ENCODE peak calls at places on chromosomes 3 and 15, in eight cellular contexts. S is right lobe of liver, O is neural progenitor cell, L is A549, D is ovary, W is colonic mucosa, G is cardiac muscle cell, A is spleen. V is an unnamed sample.

GRCh38 chr3:37349640-37350039 is 175.3 kb upstream of the LRRFIP2 start:
- DNase-seq in S (no peak), G (no peak), W (no peak), L (no peak), D (no peak), O (no peak), A (no peak), V (no peak)

GRCh38 chr3:113148307-113148703 is 63.1 kb upstream of the BOC start:
- DNase-seq in L (no peak), A (no peak), G (no peak), D (peak; percentile 50), O (no peak), W (peak; percentile 47), S (no peak), V (peak; percentile 43)

GRCh38 chr3:161557751-161558150 is 61.1 kb downstream of the OTOL1 start:
- DNase-seq in W (no peak), L (no peak), A (no peak), O (no peak), G (no peak), D (no peak), S (no peak), V (no peak)

GRCh38 chr3:31165399-31165860 is 271.0 kb upstream of the GADL1 start:
- DNase-seq in O (peak; percentile 14), L (no peak), D (no peak), W (no peak), S (no peak), G (peak; percentile 59), A (no peak), V (no peak)

GRCh38 chr15:50261979-50262378 is 3.5 kb downstream of the HDC start:
- DNase-seq in O (no peak), A (no peak), G (no peak), D (no peak), W (no peak), S (no peak), L (no peak), V (no peak)

GRCh38 chr3:101995371-101996046 is 146.2 kb downstream of the NFKBIZ start:
- DNase-seq in O (no peak), A (no peak), W (no peak), L (no peak), S (no peak), D (no peak), G (peak; percentile 64), V (no peak)

GRCh38 chr3:44803298-44803697 is 41.7 kb downstream of the KIF15 start:
- DNase-seq in D (no peak), A (no peak), G (no peak), S (no peak), L (no peak), W (no peak), O (no peak), V (no peak)

GRCh38 chr3:172279191-172279640 is 169.0 kb downstream of the GHSR start:
- DNase-seq in G (no peak), O (peak; percentile 7), D (no peak), W (no peak), L (no peak), S (no peak), A (no peak), V (no peak)

GRCh38 chr15:68408526-68408925 is 23.4 kb downstream of the ITGA11 start:
- DNase-seq in O (no peak), G (no peak), A (peak; percentile 29), L (no peak), S (no peak), D (peak; percentile 17), W (peak; percentile 5), V (no peak)

GRCh38 chr15:87354661-87355410 is 901.7 kb downstream of the NTRK3 start:
- DNase-seq in S (no peak), L (no peak), D (no peak), A (no peak), W (no peak), O (no peak), G (peak; percentile 53), V (no peak)

GRCh38 chr3:52454235-52454937 is 545 bp upstream of the TNNC1 start:
- DNase-seq in A (no peak), O (no peak), G (no peak), D (peak; percentile 61), S (no peak), W (no peak), L (no peak), V (no peak)

GRCh38 chr3:132787616-132788015 is 65.4 kb upstream of the NPHP3 start:
- DNase-seq in W (no peak), A (no peak), G (peak; percentile 72), L (no peak), O (no peak), D (no peak), S (no peak), V (no peak)

GRCh38 chr3:195259564-195260285 is 11.2 kb downstream of the XXYLT1 start:
- DNase-seq in D (peak; percentile 95), A (peak; percentile 97), L (peak; percentile 54), O (peak; percentile 96), G (peak; percentile 98), W (peak; percentile 90), S (peak; percentile 91), V (peak; percentile 93)

GRCh38 chr15:66251065-66251789 is 2.3 kb downstream of the MEGF11 start:
- DNase-seq in D (no peak), A (no peak), W (no peak), O (peak; percentile 41), S (no peak), G (no peak), L (no peak), V (no peak)

GRCh38 chr15:51649659-51650521 is 27.3 kb upstream of the DMXL2 start:
- DNase-seq in S (no peak), A (no peak), G (peak; percentile 88), O (peak; percentile 73), W (peak; percentile 59), L (peak; percentile 85), D (no peak), V (peak; percentile 53)

GRCh38 chr3:135229018-135229495 is 434.0 kb downstream of the EPHB1 start:
- DNase-seq in D (no peak), W (no peak), O (peak; percentile 35), A (no peak), G (no peak), S (no peak), L (no peak), V (peak; percentile 40)
- TF ChIP-seq CTCF in D (no peak), W (no peak), O (peak; percentile 30), A (no peak), G (no peak), S (peak; percentile 4), L (no peak), V (peak; percentile 31)

DNA sequence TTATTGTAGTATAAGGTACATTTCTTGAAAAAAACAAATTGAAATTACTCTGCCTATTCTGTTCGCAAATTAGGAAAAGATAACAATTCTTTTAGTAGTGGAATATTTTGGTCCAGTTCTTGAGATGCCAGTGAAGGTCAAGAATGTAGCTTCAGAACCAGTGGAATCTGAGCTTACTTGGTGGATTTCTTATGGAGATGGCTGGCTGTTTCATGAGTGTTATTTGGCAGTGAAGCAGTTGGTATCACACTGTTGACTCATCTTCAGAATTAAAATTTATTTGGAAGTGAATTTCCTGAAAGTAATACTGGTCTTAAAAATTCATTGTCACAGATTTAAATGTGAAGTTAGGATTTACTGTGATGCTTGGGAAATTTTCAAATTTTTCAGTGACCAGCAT is 19.1 kb downstream of the RNF13 start:
- DNase-seq in A (no peak), W (no peak), O (no peak), D (no peak), G (no peak), L (no peak), S (no peak), V (no peak)
- H3K9me3 ChIP-seq in A (peaks cover 73% of the 10 kb centered on the region), W (peaks cover 5% of the 10 kb centered on the region), O (peaks cover 26% of the 10 kb centered on the region), D (peaks cover 3% of the 10 kb centered on the region), G (peaks cover 3% of the 10 kb centered on the region), L (peaks cover 49% of the 10 kb centered on the region), S (peaks cover 5% of the 10 kb centered on the region), V (peaks cover 15% of the 10 kb centered on the region)

GRCh38 chr3:183515968-183516851 is 39.3 kb downstream of the KLHL6 start:
- DNase-seq in L (no peak), D (no peak), A (no peak), W (no peak), O (no peak), G (no peak), S (no peak), V (no peak)

GRCh38 chr3:183514048-183514447 is 41.5 kb downstream of the KLHL6 start:
- DNase-seq in W (no peak), S (no peak), D (no peak), L (no peak), G (no peak), A (no peak), O (no peak), V (no peak)

GRCh38 chr3:183513046-183513706 is 42.3 kb downstream of the KLHL6 start:
- DNase-seq in A (no peak), D (no peak), S (no peak), O (no peak), W (no peak), L (no peak), G (peak; percentile 12), V (no peak)

GRCh38 chr3:183517656-183518055 is 37.9 kb downstream of the KLHL6 start:
- DNase-seq in W (no peak), O (no peak), S (no peak), D (no peak), G (no peak), L (no peak), A (no peak), V (no peak)

DNA sequence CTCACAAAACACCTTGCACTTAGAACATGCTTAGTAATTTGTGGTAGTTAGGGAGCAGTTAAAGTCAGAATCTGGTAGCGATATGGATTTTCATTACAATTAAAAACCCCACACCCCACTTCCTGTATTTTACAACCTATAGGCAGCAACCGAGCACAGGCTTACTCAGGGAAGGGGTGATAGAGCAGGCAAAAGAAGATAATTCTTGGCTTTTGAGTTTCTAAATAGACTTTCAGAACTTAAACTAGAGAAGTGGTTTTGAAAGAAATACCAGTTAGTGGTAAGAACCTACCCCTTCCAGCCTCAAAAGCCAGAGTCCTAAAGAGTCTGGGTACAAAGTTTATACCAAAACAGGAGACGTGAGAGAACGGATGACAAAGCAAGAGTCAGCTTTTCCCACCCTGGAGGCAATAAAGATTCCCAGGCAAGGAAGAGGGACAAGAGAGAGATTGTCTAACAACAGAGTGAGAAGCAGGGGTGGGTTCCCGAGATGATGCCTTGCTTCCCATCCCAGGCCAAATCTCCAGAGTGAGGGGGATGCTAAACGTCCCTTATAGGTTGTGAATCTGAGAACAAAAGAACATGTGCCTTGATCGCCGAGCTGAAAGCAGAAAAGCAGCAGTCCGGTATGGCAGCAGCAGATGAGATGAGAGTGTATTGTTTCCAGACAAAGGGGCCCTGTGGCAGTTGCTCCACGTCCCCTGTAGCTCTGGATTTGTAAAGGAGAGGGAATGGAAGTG is 36.9 kb downstream of the KLHL6 start:
- DNase-seq in S (no peak), G (no peak), D (no peak), O (peak; percentile 92), W (no peak), L (no peak), A (no peak), V (no peak)
- H3K4me1 ChIP-seq in S (no peaks in the 10 kb centered on the region), G (peaks cover 14% of the 10 kb centered on the region), D (no peaks in the 10 kb centered on the region), O (peaks cover 39% of the 10 kb centered on the region), W (no peaks in the 10 kb centered on the region), L (no peaks in the 10 kb centered on the region), A (peaks cover 4% of the 10 kb centered on the region), V (no peaks in the 10 kb centered on the region)

DNA sequence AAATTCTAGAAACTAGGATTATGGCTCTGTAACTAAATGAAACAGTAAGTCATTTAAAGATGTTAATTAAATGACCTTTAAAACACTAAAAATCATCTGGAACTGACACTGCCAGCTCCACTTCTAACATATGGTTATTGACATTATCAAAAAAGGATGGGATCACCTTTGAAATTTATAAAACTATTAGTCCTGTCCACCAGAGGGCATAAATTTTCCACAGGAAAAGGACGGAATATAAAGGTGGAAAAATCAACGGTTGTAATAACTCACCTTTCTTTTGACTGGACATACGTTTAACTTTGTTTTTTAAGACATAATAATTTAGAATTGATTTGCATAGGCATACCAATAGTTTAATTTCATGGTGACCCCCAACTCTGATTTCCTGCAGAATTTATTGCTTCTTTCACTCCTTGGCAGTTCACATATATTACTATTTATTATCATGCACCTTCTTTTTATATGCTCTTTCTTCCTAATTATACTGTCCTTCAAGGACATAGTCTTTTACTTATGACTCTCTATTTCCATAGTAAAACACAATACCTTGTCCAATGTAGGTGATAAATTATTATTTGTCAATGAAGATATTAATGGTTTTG is 345.7 kb downstream of the CADM2 start:
- DNase-seq in G (no peak), O (no peak), L (peak; percentile 7), A (no peak), W (no peak), D (no peak), S (no peak), V (no peak)
- TF ChIP-seq CTCF in G (no peak), O (peak; percentile 51), L (peak; percentile 52), A (no peak), W (no peak), D (no peak), S (peak; percentile 46), V (peak; percentile 47)